ENCODE peak calls at places on chromosomes 3 and 15, in ten cellular contexts. One of them, this sample, is unnamed.

GRCh38 chr3:27311400-27311799 is 57.8 kb downstream of the NEK10 start:
- DNase-seq in HCT116: peak; percentile 90
- DNase-seq in iPS DF 6.9: no peak
- DNase-seq in hepatocyte: peak; percentile 16
- DNase-seq in psoas muscle: no peak
- DNase-seq in endodermal cell: peak; percentile 78
- DNase-seq in left lung: no peak
- DNase-seq in IMR-90: peak; percentile 96
- DNase-seq in colonic mucosa: no peak
- DNase-seq in PC-9: peak; percentile 74
- DNase-seq in this sample: no peak

GRCh38 chr3:44885618-44886017 is 11.2 kb downstream of the TGM4 start:
- DNase-seq in HCT116: peak; percentile 74
- DNase-seq in iPS DF 6.9: no peak
- DNase-seq in hepatocyte: peak; percentile 59
- DNase-seq in psoas muscle: no peak
- DNase-seq in endodermal cell: peak; percentile 63
- DNase-seq in left lung: no peak
- DNase-seq in IMR-90: peak; percentile 96
- DNase-seq in colonic mucosa: no peak
- DNase-seq in PC-9: peak; percentile 85
- DNase-seq in this sample: no peak

GRCh38 chr3:68060186-68060585 is 405.8 kb upstream of the SUCLG2 start:
- DNase-seq in HCT116: no peak
- DNase-seq in iPS DF 6.9: no peak
- DNase-seq in hepatocyte: peak; percentile 12
- DNase-seq in psoas muscle: no peak
- DNase-seq in endodermal cell: no peak
- DNase-seq in left lung: no peak
- DNase-seq in IMR-90: no peak
- DNase-seq in colonic mucosa: no peak
- DNase-seq in PC-9: no peak
- DNase-seq in this sample: no peak

GRCh38 chr3:158571969-158572765 is 1.2 kb downstream of the MLF1 start:
- DNase-seq in HCT116: no peak
- DNase-seq in iPS DF 6.9: no peak
- DNase-seq in hepatocyte: peak; percentile 4
- DNase-seq in psoas muscle: no peak
- DNase-seq in endodermal cell: no peak
- DNase-seq in left lung: no peak
- DNase-seq in IMR-90: no peak
- DNase-seq in colonic mucosa: no peak
- DNase-seq in PC-9: no peak
- DNase-seq in this sample: no peak

GRCh38 chr3:127750226-127751031 is 71.9 kb downstream of the MGLL start:
- DNase-seq in HCT116: no peak
- DNase-seq in iPS DF 6.9: no peak
- DNase-seq in hepatocyte: no peak
- DNase-seq in psoas muscle: no peak
- DNase-seq in endodermal cell: no peak
- DNase-seq in left lung: no peak
- DNase-seq in IMR-90: peak; percentile 94
- DNase-seq in colonic mucosa: no peak
- DNase-seq in PC-9: peak; percentile 84
- DNase-seq in this sample: no peak

GRCh38 chr3:141389703-141390102 is 21.4 kb downstream of the ZBTB38 start:
- DNase-seq in HCT116: no peak
- DNase-seq in iPS DF 6.9: no peak
- DNase-seq in hepatocyte: no peak
- DNase-seq in psoas muscle: no peak
- DNase-seq in endodermal cell: no peak
- DNase-seq in left lung: no peak
- DNase-seq in IMR-90: peak; percentile 74
- DNase-seq in colonic mucosa: no peak
- DNase-seq in PC-9: no peak
- DNase-seq in this sample: no peak

GRCh38 chr3:87333393-87333892 is 57.1 kb upstream of the POU1F1 start:
- DNase-seq in HCT116: peak; percentile 79
- DNase-seq in iPS DF 6.9: no peak
- DNase-seq in hepatocyte: peak; percentile 27
- DNase-seq in psoas muscle: no peak
- DNase-seq in endodermal cell: no peak
- DNase-seq in left lung: no peak
- DNase-seq in IMR-90: peak; percentile 80
- DNase-seq in colonic mucosa: peak; percentile 44
- DNase-seq in PC-9: peak; percentile 97
- DNase-seq in this sample: no peak

GRCh38 chr3:172751188-172751571 is 654 bp downstream of the ECT2 start:
- DNase-seq in HCT116: no peak
- DNase-seq in iPS DF 6.9: no peak
- DNase-seq in hepatocyte: peak; percentile 15
- DNase-seq in psoas muscle: no peak
- DNase-seq in endodermal cell: no peak
- DNase-seq in left lung: no peak
- DNase-seq in IMR-90: peak; percentile 12
- DNase-seq in colonic mucosa: peak; percentile 49
- DNase-seq in PC-9: no peak
- DNase-seq in this sample: no peak

GRCh38 chr3:121431717-121432517 is 113.9 kb downstream of the POLQ start:
- DNase-seq in HCT116: no peak
- DNase-seq in iPS DF 6.9: no peak
- DNase-seq in hepatocyte: peak; percentile 56
- DNase-seq in psoas muscle: no peak
- DNase-seq in endodermal cell: no peak
- DNase-seq in left lung: no peak
- DNase-seq in IMR-90: peak; percentile 59
- DNase-seq in colonic mucosa: peak; percentile 35
- DNase-seq in PC-9: no peak
- DNase-seq in this sample: no peak

GRCh38 chr3:185979721-185980121 is 41.9 kb upstream of the TRA2B start:
- DNase-seq in HCT116: no peak
- DNase-seq in iPS DF 6.9: no peak
- DNase-seq in hepatocyte: no peak
- DNase-seq in psoas muscle: no peak
- DNase-seq in endodermal cell: no peak
- DNase-seq in left lung: no peak
- DNase-seq in IMR-90: no peak
- DNase-seq in colonic mucosa: no peak
- DNase-seq in PC-9: no peak
- DNase-seq in this sample: no peak

GRCh38 chr3:71208273-71209095 is 375.0 kb downstream of the FOXP1 start:
- DNase-seq in HCT116: no peak
- DNase-seq in iPS DF 6.9: no peak
- DNase-seq in hepatocyte: peak; percentile 59
- DNase-seq in psoas muscle: no peak
- DNase-seq in endodermal cell: peak; percentile 64
- DNase-seq in left lung: no peak
- DNase-seq in IMR-90: peak; percentile 33
- DNase-seq in colonic mucosa: peak; percentile 38
- DNase-seq in PC-9: peak; percentile 79
- DNase-seq in this sample: no peak

GRCh38 chr15:28021281-28022039 is 77.7 kb downstream of the OCA2 start:
- DNase-seq in HCT116: peak; percentile 22
- DNase-seq in iPS DF 6.9: peak; percentile 25
- DNase-seq in hepatocyte: peak; percentile 90
- DNase-seq in psoas muscle: no peak
- DNase-seq in endodermal cell: peak; percentile 89
- DNase-seq in left lung: peak; percentile 58
- DNase-seq in IMR-90: peak; percentile 48
- DNase-seq in colonic mucosa: peak; percentile 55
- DNase-seq in PC-9: peak; percentile 43
- DNase-seq in this sample: peak; percentile 72

GRCh38 chr15:73752817-73753214 is 335 bp downstream of the INSYN1 start:
- DNase-seq in HCT116: no peak
- DNase-seq in iPS DF 6.9: no peak
- DNase-seq in hepatocyte: peak; percentile 54
- DNase-seq in psoas muscle: peak; percentile 27
- DNase-seq in endodermal cell: peak; percentile 78
- DNase-seq in left lung: no peak
- DNase-seq in IMR-90: no peak
- DNase-seq in colonic mucosa: no peak
- DNase-seq in PC-9: no peak
- DNase-seq in this sample: no peak

GRCh38 chr3:127729556-127730056 is 56.9 kb downstream of the ABTB1 start:
- DNase-seq in HCT116: no peak
- DNase-seq in iPS DF 6.9: no peak
- DNase-seq in hepatocyte: no peak
- DNase-seq in psoas muscle: no peak
- DNase-seq in endodermal cell: no peak
- DNase-seq in left lung: no peak
- DNase-seq in IMR-90: peak; percentile 16
- DNase-seq in colonic mucosa: no peak
- DNase-seq in PC-9: no peak
- DNase-seq in this sample: no peak

GRCh38 chr3:15014606-15015328 is 50.3 kb downstream of the MRPS25 start:
- DNase-seq in HCT116: no peak
- DNase-seq in iPS DF 6.9: no peak
- DNase-seq in hepatocyte: no peak
- DNase-seq in psoas muscle: no peak
- DNase-seq in endodermal cell: no peak
- DNase-seq in left lung: no peak
- DNase-seq in IMR-90: no peak
- DNase-seq in colonic mucosa: no peak
- DNase-seq in PC-9: no peak
- DNase-seq in this sample: no peak
- H3K36me3 ChIP-seq in HCT116: peaks cover 17% of the 10 kb centered on the region
- H3K36me3 ChIP-seq in iPS DF 6.9: peaks cover 12% of the 10 kb centered on the region
- H3K36me3 ChIP-seq in hepatocyte: peaks cover 4% of the 10 kb centered on the region
- H3K36me3 ChIP-seq in psoas muscle: peaks cover 58% of the 10 kb centered on the region
- H3K36me3 ChIP-seq in endodermal cell: peaks cover 77% of the 10 kb centered on the region
- H3K36me3 ChIP-seq in left lung: peaks cover 74% of the 10 kb centered on the region
- H3K36me3 ChIP-seq in IMR-90: peaks cover 32% of the 10 kb centered on the region
- H3K36me3 ChIP-seq in colonic mucosa: peaks cover 12% of the 10 kb centered on the region
- H3K36me3 ChIP-seq in PC-9: peaks cover 17% of the 10 kb centered on the region
- H3K36me3 ChIP-seq in this sample: peaks cover 77% of the 10 kb centered on the region

DNA sequence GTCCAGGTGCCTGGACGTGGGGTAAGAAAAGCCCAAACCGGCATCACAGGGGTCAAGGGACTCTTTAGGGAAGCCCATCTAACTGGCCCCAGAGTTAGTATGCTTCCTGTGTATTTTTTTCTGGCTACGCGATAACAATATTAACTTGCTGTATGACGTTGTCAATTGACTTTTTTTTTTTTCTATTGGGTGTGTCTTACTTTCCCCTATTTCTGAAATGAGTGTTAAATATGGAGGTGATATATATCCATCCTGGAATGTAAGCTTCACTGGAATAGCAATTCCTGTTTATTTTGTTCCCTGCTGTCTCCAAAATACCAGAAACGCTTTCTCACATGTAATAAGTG is 598 bp upstream of the GMNC start:
- DNase-seq in HCT116: no peak
- DNase-seq in iPS DF 6.9: no peak
- DNase-seq in hepatocyte: no peak
- DNase-seq in psoas muscle: no peak
- DNase-seq in endodermal cell: no peak
- DNase-seq in left lung: no peak
- DNase-seq in IMR-90: no peak
- DNase-seq in colonic mucosa: no peak
- DNase-seq in PC-9: no peak
- DNase-seq in this sample: no peak
- H3K4me3 ChIP-seq in HCT116: peak overlapping the region; percentile 69
- H3K4me3 ChIP-seq in iPS DF 6.9: peak overlapping the region; percentile 99
- H3K4me3 ChIP-seq in hepatocyte: peak overlapping the region; percentile 32
- H3K4me3 ChIP-seq in psoas muscle: peak overlapping the region; percentile 87
- H3K4me3 ChIP-seq in endodermal cell: peak overlapping the region; percentile 84
- H3K4me3 ChIP-seq in left lung: peak overlapping the region; percentile 38
- H3K4me3 ChIP-seq in IMR-90: peak overlapping the region; percentile 69
- H3K4me3 ChIP-seq in colonic mucosa: peak overlapping the region; percentile 76
- H3K4me3 ChIP-seq in PC-9: peak overlapping the region; percentile 59
- H3K4me3 ChIP-seq in this sample: peak overlapping the region; percentile 61

DNA sequence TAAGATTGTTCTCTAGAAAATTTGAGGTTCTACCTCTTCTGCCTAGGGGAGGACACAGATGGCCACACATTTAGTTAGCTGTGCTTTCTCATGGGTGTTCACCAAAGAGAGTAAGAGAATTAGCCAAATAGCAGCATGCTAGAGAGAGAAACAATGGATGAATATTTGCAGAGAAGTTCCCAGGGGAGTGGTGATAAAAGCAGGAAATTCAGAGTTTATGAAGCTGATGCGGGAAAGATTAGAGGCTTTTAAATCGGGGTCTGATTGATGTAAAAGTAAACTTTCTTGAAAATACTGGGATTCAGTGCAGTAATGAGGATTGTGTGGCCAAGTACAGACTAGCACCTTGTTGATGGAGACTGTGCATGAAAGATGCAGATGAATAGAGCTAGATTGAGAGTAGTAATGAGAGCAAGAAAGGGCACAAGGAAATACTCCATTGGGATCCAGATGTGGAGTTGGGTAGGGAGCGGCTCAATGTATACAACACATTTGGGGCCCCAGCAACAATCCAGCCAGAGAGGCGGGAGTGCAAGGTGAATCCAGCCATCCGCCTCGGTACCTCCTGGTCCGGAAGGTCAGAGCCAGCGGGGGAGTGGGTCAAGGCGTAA is 8.8 kb downstream of the ISL2 start:
- DNase-seq in HCT116: no peak
- DNase-seq in iPS DF 6.9: no peak
- DNase-seq in hepatocyte: no peak
- DNase-seq in psoas muscle: no peak
- DNase-seq in endodermal cell: peak; percentile 84
- DNase-seq in left lung: no peak
- DNase-seq in IMR-90: no peak
- DNase-seq in colonic mucosa: no peak
- DNase-seq in PC-9: no peak
- DNase-seq in this sample: no peak
- H3K4me1 ChIP-seq in HCT116: peaks cover 11% of the 10 kb centered on the region
- H3K4me1 ChIP-seq in iPS DF 6.9: peaks cover 11% of the 10 kb centered on the region
- H3K4me1 ChIP-seq in hepatocyte: peaks cover 48% of the 10 kb centered on the region
- H3K4me1 ChIP-seq in psoas muscle: peaks cover 33% of the 10 kb centered on the region
- H3K4me1 ChIP-seq in endodermal cell: peaks cover 3% of the 10 kb centered on the region
- H3K4me1 ChIP-seq in left lung: peaks cover 21% of the 10 kb centered on the region
- H3K4me1 ChIP-seq in IMR-90: peaks cover 4% of the 10 kb centered on the region
- H3K4me1 ChIP-seq in colonic mucosa: peaks cover 26% of the 10 kb centered on the region
- H3K4me1 ChIP-seq in PC-9: peaks cover 32% of the 10 kb centered on the region
- H3K4me1 ChIP-seq in this sample: peaks cover 55% of the 10 kb centered on the region

DNA sequence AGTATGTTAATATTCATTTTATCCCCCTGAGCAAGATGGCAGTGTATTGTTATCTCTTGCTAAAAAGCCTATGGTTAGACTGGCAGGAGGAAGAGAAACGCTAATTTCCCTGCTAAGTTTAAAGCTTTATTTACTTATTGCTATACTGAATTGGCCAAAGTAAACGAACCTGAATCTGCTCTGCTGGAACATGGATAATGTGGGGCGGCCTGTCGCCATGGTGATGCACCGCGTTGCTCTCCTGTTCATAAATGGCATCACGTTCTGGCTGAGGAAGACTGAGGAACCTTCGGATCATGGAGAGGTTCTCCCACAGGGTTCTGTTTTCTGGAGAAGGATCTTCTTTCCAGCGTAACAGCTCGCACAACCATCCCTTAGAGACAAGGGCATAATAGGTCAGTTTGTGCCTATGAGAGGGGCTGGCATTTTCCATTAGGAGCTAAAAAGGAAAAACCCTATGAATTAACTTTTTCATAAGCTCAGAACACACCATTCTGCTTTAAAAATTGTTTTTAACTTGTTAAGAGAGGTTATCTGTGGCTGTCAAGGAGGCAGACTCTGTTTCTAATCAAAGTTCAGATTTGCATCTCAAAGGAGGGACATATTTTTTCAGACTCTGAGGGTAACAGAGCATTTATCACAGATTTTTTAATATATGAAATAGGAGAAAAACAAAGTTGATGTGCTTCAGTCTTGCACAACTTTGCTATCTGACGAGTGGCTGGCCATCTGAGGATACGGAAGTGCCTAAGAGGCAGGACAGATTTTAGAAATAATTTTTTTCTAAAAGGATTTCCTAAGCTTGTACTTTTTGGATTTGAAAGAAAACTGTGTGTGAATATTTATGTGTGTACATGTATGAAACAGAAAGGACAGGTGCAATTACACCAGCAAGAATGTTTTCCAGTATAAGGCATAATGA is 73.1 kb downstream of the SATB1 start:
- DNase-seq in HCT116: no peak
- DNase-seq in iPS DF 6.9: no peak
- DNase-seq in hepatocyte: peak; percentile 24
- DNase-seq in psoas muscle: no peak
- DNase-seq in endodermal cell: peak; percentile 40
- DNase-seq in left lung: peak; percentile 61
- DNase-seq in IMR-90: no peak
- DNase-seq in colonic mucosa: peak; percentile 64
- DNase-seq in PC-9: no peak
- DNase-seq in this sample: peak; percentile 62
- H3K36me3 ChIP-seq in HCT116: no peaks in the 10 kb centered on the region
- H3K36me3 ChIP-seq in iPS DF 6.9: no peaks in the 10 kb centered on the region
- H3K36me3 ChIP-seq in hepatocyte: no peaks in the 10 kb centered on the region
- H3K36me3 ChIP-seq in psoas muscle: peaks cover 56% of the 10 kb centered on the region
- H3K36me3 ChIP-seq in endodermal cell: peaks cover 15% of the 10 kb centered on the region
- H3K36me3 ChIP-seq in left lung: peaks cover 34% of the 10 kb centered on the region
- H3K36me3 ChIP-seq in IMR-90: peaks cover 4% of the 10 kb centered on the region
- H3K36me3 ChIP-seq in colonic mucosa: no peaks in the 10 kb centered on the region
- H3K36me3 ChIP-seq in PC-9: peaks cover 3% of the 10 kb centered on the region
- H3K36me3 ChIP-seq in this sample: peaks cover 34% of the 10 kb centered on the region

This sample was measured in lower lobe of right lung.